ENCODE peak calls at places on chromosomes 16 and 17, in five cellular contexts. F, K, L, R and Z are unnamed samples.

GRCh38 chr16:84718-85452 is 6.9 kb downstream of the MPG start:
- DNase-seq in F (no peak), K (peak), L (peak), R (peak), Z (no peak)

GRCh38 chr16:78599271-78599670 is 499.8 kb downstream of the WWOX start:
- DNase-seq in F (peak), K (no peak), L (no peak), R (no peak), Z (no peak)

GRCh38 chr16:19644877-19645276 is 73.2 kb downstream of the KNOP1 start:
- DNase-seq in F (peak), K (peak), L (no peak), R (no peak), Z (no peak)

GRCh38 chr16:85346404-85347212 is 234.3 kb upstream of the CIBAR2 start:
- DNase-seq in F (no peak), K (no peak), L (no peak), R (no peak), Z (no peak)

GRCh38 chr17:64507418-64507766 is 615 bp downstream of the CEP95 start:
- DNase-seq in F (peak), K (peak), L (peak), R (peak), Z (no peak)

GRCh38 chr16:86213427-86214205 is 296.7 kb upstream of the FOXF1 start:
- DNase-seq in F (no peak), K (no peak), L (no peak), R (no peak), Z (no peak)

GRCh38 chr16:14302399-14303181 is 231.5 kb downstream of the MRTFB start:
- DNase-seq in F (peak), K (no peak), L (no peak), R (peak), Z (peak)

GRCh38 chr17:66552381-66552780 is 250.0 kb downstream of the PRKCA start:
- DNase-seq in F (no peak), K (peak), L (no peak), R (no peak), Z (no peak)

GRCh38 chr17:64306850-64307463 is 43.9 kb upstream of the TEX2 start:
- DNase-seq in F (peak), K (peak), L (peak), R (peak), Z (peak)

GRCh38 chr17:7383742-7384488 is 3.0 kb downstream of the TNK1 start:
- DNase-seq in F (peak), K (no peak), L (no peak), R (no peak), Z (peak)

GRCh38 chr17:57317016-57317415 is 60.7 kb downstream of the MSI2 start:
- DNase-seq in F (no peak), K (no peak), L (no peak), R (no peak), Z (peak)

GRCh38 chr17:36461330-36462110 is 25.0 kb upstream of the ZNHIT3 start:
- DNase-seq in F (no peak), K (no peak), L (no peak), R (no peak), Z (peak)

GRCh38 chr16:477758-478157 is 49.8 kb upstream of the CAPN15 start:
- DNase-seq in F (no peak), K (no peak), L (peak), R (no peak), Z (no peak)

GRCh38 chr17:19672009-19672837 is 23.7 kb downstream of the ALDH3A2 start:
- DNase-seq in F (no peak), K (peak), L (peak), R (no peak), Z (no peak)

GRCh38 chr17:73066148-73066884 is 26.2 kb downstream of the SLC39A11 start:
- DNase-seq in F (no peak), K (no peak), L (peak), R (no peak), Z (no peak)

GRCh38 chr17:21573961-21574610 is 118.2 kb upstream of the KCNJ18 start:
- DNase-seq in F (peak), K (peak), L (no peak), R (peak), Z (no peak)

GRCh38 chr17:17781591-17782424 is 55.0 kb downstream of the SREBF1 start:
- DNase-seq in F (peak), K (peak), L (peak), R (no peak), Z (peak)

GRCh38 chr17:77127735-77128361 is 12.9 kb upstream of the SEC14L1 start:
- DNase-seq in F (no peak), K (peak), L (no peak), R (peak), Z (no peak)

GRCh38 chr17:68288375-68288774 is 2.6 kb downstream of the SLC16A6 start:
- DNase-seq in F (no peak), K (no peak), L (no peak), R (no peak), Z (no peak)

GRCh38 chr17:55635253-55635766 is 87.4 kb downstream of the TMEM100 start:
- DNase-seq in F (peak), K (no peak), L (no peak), R (no peak), Z (no peak)

GRCh38 chr17:30550512-30551273 is 73.5 kb downstream of the GOSR1 start:
- DNase-seq in F (no peak), K (no peak), L (peak), R (peak), Z (peak)

GRCh38 chr17:74797824-74798223 is 21.7 kb upstream of the NAT9 start:
- DNase-seq in F (peak), K (no peak), L (no peak), R (no peak), Z (no peak)

GRCh38 chr16:11325404-11326083 is 19.7 kb upstream of the RMI2 start:
- DNase-seq in F (no peak), K (no peak), L (no peak), R (no peak), Z (no peak)

GRCh38 chr17:4934173-4934979 is 2.3 kb downstream of the GP1BA start:
- DNase-seq in F (peak), K (no peak), L (peak), R (peak), Z (peak)

GRCh38 chr17:75773808-75774470 is 8.9 kb upstream of the GALK1 start:
- DNase-seq in F (peak), K (no peak), L (no peak), R (no peak), Z (peak)

GRCh38 chr17:8799001-8799850 is at the start of gene MFSD6L:
- DNase-seq in F (no peak), K (peak), L (no peak), R (peak), Z (peak)

GRCh38 chr16:30104492-30104891 is 8.5 kb upstream of the YPEL3 start:
- DNase-seq in F (no peak), K (no peak), L (peak), R (no peak), Z (no peak)

GRCh38 chr17:80101160-80101945 is at the start of gene GAA:
- DNase-seq in F (peak), K (peak), L (peak), R (peak), Z (peak)

GRCh38 chr17:80100035-80100323 is 1.4 kb upstream of the GAA start:
- DNase-seq in F (no peak), K (no peak), L (no peak), R (no peak), Z (no peak)

GRCh38 chr17:80097307-80097630 is 4.1 kb upstream of the GAA start:
- DNase-seq in F (no peak), K (no peak), L (no peak), R (no peak), Z (peak)

GRCh38 chr17:80101946-80102706 is 745 bp downstream of the GAA start:
- DNase-seq in F (peak), K (peak), L (peak), R (peak), Z (no peak)

DNA sequence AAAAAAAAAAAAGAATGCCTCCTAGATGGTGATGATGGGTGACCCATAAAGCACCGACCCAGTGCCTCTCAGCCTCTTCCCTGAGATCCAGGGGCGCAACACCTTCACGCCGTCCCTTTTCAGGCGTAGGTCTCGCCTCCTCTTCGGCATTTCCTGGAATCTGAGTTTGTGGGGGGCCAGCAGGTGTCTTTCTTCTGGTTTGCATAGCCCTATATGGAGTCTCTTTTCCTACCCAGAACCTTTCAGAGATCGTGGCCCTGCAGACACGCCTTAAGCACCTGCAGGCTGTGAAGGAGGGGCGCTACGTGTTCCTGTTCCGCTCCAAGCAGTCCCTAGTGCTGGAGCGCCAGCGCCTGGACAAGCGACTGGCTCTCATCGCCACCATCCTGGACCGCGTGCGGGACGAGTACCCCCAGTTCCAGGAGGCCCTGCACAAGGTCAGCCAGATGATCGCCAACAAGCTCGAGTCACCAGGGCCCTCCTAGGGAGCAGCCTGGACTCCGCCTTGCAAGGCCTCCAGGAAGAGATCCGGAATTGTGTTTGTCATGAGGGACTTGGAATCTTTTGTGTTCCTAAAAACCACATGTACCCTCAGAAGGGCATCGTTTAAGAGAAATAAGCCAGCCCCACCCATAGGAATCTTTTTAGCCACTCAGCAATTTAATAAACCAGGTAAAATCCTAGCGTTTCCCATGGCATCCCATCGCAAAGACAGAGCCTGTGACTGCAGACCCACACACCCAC is 1.9 kb upstream of the GAA start:
- DNase-seq in F (no peak), K (no peak), L (no peak), R (no peak), Z (peak)
- TF ChIP-seq CTCF in F (no peak), K (no peak), L (no peak), R (no peak), Z (no peak)

DNA sequence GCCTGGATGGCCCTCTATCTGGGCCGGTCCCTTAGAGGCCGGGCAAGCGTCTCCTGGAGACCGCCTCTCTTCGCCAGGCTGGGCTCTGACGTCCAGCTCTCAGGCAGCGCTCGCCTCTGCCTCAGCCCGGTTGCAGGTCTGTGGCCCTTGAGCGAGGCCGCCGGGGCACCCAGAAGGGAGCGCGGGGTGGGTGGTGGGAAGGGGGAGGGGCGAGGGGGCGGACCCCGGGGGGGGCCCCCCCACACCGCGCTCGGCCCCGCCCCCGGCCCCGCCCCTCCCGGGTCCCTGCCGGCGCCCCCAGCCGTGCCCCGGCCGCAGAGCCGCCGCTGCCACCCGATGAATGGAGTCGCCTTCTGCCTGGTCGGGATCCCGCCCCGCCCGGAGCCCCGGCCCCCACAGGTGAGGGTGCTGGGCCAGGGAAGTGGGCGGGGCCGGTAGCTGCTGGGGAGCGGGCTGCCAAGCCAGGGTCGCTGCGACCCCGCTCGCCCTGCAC is at the start of gene ARHGAP23:
- DNase-seq in F (peak), K (peak), L (peak), R (peak), Z (peak)
- H3K9ac ChIP-seq in F (peak), K (peak), L (peak), R (peak), Z (no peak)

GRCh38 chr17:45424769-45425124 is 7.9 kb downstream of the ARHGAP27 start:
- DNase-seq in F (no peak), K (no peak), L (no peak), R (no peak), Z (no peak)

GRCh38 chr17:45423304-45423703 is 9.4 kb downstream of the ARHGAP27 start:
- DNase-seq in F (no peak), K (no peak), L (no peak), R (no peak), Z (no peak)

GRCh38 chr17:45425125-45425983 is 7.3 kb downstream of the ARHGAP27 start:
- DNase-seq in F (peak), K (peak), L (peak), R (peak), Z (peak)

GRCh38 chr17:45425984-45426413 is 6.7 kb downstream of the ARHGAP27 start:
- DNase-seq in F (no peak), K (no peak), L (no peak), R (no peak), Z (no peak)

DNA sequence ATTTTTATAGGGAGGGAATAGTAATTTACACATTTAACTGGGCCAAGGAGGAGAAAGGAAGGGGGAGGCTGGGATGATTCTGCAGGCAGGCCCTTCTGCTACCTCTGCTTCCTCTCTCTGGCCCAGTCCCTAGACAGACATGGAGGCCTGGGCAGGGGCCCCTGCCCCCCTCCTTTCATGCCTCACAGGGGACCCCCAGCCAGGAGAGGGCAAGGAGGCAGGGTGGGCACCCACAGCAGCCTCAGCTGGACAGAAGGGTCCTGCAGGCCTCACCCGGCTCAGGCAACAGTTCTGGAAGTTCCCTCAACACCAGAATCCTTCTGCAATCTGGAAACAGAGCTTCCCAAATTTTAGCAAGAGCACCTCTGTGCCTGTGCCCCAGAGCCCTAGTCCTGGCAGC is 8.7 kb downstream of the ARHGAP27 start:
- DNase-seq in F (no peak), K (no peak), L (no peak), R (no peak), Z (peak)
- TF ChIP-seq CTCF in F (no peak), K (no peak), L (no peak), R (no peak), Z (no peak)

GRCh38 chr16:82732461-82732860 is 105.7 kb downstream of the CDH13 start:
- DNase-seq in F (no peak), K (no peak), L (no peak), R (no peak), Z (no peak)

GRCh38 chr16:82726306-82726705 is 99.5 kb downstream of the CDH13 start:
- DNase-seq in F (no peak), K (no peak), L (no peak), R (no peak), Z (no peak)

GRCh38 chr16:82730901-82731300 is 104.1 kb downstream of the CDH13 start:
- DNase-seq in F (no peak), K (no peak), L (no peak), R (no peak), Z (no peak)

GRCh38 chr16:82728901-82729300 is 102.1 kb downstream of the CDH13 start:
- DNase-seq in F (no peak), K (no peak), L (no peak), R (no peak), Z (no peak)
- H3K9ac ChIP-seq in F (no peak), K (no peak), L (no peak), R (no peak), Z (no peak)

DNA sequence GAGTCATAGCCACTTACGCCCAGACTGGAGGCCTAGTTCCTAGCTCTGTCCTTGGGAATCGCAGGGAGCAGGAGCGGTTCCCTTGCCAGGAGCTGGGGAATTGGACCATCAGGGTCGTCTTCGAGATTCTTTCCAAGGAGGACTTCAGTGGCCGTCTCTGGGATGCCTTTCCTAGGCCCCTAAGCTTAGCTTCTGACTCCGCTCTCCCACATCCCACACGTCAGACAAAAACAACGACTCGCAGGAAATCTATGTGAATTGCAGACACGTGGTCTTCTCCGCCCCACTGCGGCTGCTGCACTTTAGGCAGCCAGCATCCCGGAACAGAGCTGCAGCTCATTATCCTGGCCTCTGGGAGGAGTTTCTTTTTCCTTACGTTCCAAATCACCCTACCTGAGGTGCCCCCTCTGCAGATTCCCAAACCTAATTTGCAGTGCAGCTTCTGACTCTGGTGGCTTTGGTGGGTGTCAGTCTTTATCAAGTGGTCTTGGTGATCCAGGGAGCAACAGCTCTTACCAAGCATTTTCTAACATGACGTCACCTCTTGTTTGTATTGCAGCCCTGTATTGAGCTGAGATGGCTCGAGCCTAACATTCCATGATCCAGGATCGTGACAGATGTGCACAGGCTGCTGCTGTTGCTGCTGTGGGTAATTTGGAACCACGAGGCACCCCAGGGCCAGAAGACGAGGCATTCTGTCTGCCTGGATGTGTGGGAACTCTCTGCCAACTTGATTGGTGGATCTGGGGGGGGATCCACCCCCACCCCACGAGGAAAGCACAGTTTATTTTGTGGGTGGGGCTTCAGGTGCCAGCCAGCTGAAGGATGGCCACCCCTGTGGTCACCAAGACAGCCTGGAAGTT is 1.1 kb downstream of the KATNB1 start:
- DNase-seq in F (peak), K (peak), L (peak), R (peak), Z (peak)
- TF ChIP-seq CTCF in F (peak), K (no peak), L (no peak), R (peak), Z (peak)

DNA sequence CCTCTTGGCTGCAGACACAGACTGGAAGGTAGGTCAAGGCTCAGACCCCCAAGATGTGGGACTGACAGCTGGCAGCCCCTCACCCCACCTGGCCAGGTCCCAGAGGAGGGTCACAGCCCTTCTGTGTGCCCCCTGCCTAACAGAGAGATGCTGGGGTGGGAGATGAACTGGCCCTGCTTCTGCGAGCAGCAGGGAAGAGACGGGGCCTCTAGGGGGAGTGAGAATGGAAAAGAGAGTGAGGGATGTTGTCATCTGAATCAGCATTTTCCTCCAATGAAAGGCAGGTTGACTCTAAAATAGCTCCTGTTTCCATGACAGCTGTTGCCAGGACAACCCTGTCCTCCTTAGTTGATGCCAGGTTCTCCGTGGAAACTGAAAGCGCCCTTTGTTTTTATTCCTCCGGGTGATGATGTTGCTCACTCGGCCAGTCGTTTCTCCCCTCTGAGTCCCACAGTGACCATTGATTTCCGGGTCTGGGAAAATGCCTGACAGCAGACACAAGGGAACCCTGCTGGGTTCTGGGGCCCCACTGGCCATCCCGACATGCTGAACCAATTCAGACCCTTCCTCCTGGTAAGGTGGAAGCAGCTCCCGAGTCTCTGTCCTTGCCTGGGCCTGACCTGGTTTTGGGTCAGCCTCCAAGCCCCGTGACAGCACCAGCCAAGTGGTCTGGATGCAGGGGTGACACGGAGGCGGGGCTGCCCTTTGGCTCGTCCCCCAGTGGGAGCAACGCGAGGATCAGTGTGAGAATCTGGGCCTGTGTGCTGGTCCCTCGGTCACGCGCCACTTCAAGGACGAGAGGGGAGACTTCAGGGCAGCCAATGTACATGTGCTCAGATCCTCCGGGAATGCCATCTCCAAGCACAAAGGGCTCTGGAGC is 4.7 kb upstream of the NDRG4 start:
- DNase-seq in F (peak), K (peak), L (peak), R (peak), Z (peak)
- H3K9ac ChIP-seq in F (peak), K (no peak), L (no peak), R (peak), Z (no peak)

GRCh38 chr17:81961087-81961514 is at the start of gene NOTUM:
- DNase-seq in F (peak), K (no peak), L (peak), R (no peak), Z (peak)
- TF ChIP-seq CTCF in F (peak), K (no peak), L (no peak), R (no peak), Z (peak)